ENCODE peak calls at places on chromosomes 13 and 19, in eight cellular contexts. S, M, U, P, B, V, G and Q are unnamed samples.

GRCh38 chr19:31863122-31863521 is 482.3 kb upstream of the ZNF507 start:
- DNase-seq in P (no peak), S (no peak), B (no peak), U (no peak), G (no peak), V (no peak), M (no peak), Q (no peak)

GRCh38 chr19:15114153-15114540 is 6.9 kb downstream of the SYDE1 start:
- DNase-seq in S (no peak), P (no peak), G (no peak), V (no peak), M (no peak), B (no peak), U (no peak), Q (peak; percentile 58)

GRCh38 chr13:36163809-36164308 is 32.7 kb upstream of the DCLK1 start:
- DNase-seq in G (no peak), V (no peak), P (no peak), B (peak; percentile 63), S (no peak), U (peak; percentile 83), M (peak; percentile 18), Q (peak; percentile 95)

GRCh38 chr19:14433454-14434156 is 499 bp downstream of the PKN1 start:
- DNase-seq in M (peak; percentile 47), U (no peak), S (peak; percentile 33), B (no peak), V (no peak), P (no peak), G (peak; percentile 56), Q (no peak)

GRCh38 chr13:99123101-99124045 is 77.3 kb upstream of the UBAC2 start:
- DNase-seq in U (peak; percentile 64), P (no peak), S (no peak), B (no peak), M (no peak), V (no peak), G (no peak), Q (peak; percentile 38)

GRCh38 chr19:10517361-10517759 is at the start of gene S1PR5:
- DNase-seq in G (no peak), B (peak; percentile 53), V (peak; percentile 40), U (peak; percentile 85), S (no peak), M (no peak), P (no peak), Q (no peak)

GRCh38 chr19:17292301-17293074 is 10.7 kb downstream of the ABHD8 start:
- DNase-seq in P (peak; percentile 66), B (peak; percentile 94), G (peak; percentile 88), S (peak; percentile 69), M (peak; percentile 72), V (peak; percentile 93), U (peak; percentile 91), Q (peak; percentile 88)

GRCh38 chr13:98796191-98796590 is 43.7 kb upstream of the SLC15A1 start:
- DNase-seq in S (no peak), M (no peak), G (no peak), V (no peak), P (no peak), B (no peak), U (peak; percentile 42), Q (no peak)

GRCh38 chr19:51372649-51373504 is at the start of gene NKG7:
- DNase-seq in P (peak; percentile 50), S (no peak), M (no peak), V (peak; percentile 73), G (peak; percentile 87), U (no peak), B (no peak), Q (no peak)

GRCh38 chr19:17743874-17744273 is 7.4 kb upstream of the FCHO1 start:
- DNase-seq in G (peak; percentile 59), B (no peak), V (no peak), S (no peak), P (no peak), M (peak; percentile 36), U (no peak), Q (peak; percentile 16)

GRCh38 chr19:13024126-13024957 is 29.1 kb downstream of the NFIX start:
- DNase-seq in G (no peak), U (no peak), P (no peak), B (no peak), V (no peak), M (peak; percentile 55), S (no peak), Q (no peak)

GRCh38 chr19:18967358-18968146 is 26.5 kb upstream of the HOMER3 start:
- DNase-seq in S (no peak), B (no peak), V (no peak), P (no peak), G (no peak), M (peak; percentile 77), U (no peak), Q (no peak)

GRCh38 chr19:11453468-11454341 is 18.3 kb downstream of the PRKCSH start:
- DNase-seq in G (peak; percentile 15), M (no peak), V (no peak), P (no peak), B (no peak), S (peak; percentile 14), U (no peak), Q (no peak)